ENCODE peak calls at places on chromosome 5, in six cellular contexts. X is iPS-NIHi11, E is cardiac fibroblast, S is Ammon's horn, B is mucosa of gallbladder, C is iris pigment epithelial cell. K is an unnamed sample.

GRCh38 chr5:138243794-138244193 is 30.6 kb downstream of the GFRA3 start:
- DNase-seq in B (no peak), C (no peak), S (peak; percentile 12), E (no peak), X (no peak), K (no peak)

GRCh38 chr5:108762660-108763059 is 15.0 kb downstream of the FER start:
- DNase-seq in S (peak; percentile 29), C (no peak), B (no peak), E (no peak), X (no peak), K (no peak)

GRCh38 chr5:151257731-151258715 is 5.0 kb downstream of the GM2A start:
- DNase-seq in E (no peak), C (peak; percentile 28), B (no peak), X (no peak), S (peak; percentile 55), K (no peak)

GRCh38 chr5:172548311-172548731 is 92.7 kb upstream of the NEURL1B start:
- DNase-seq in C (no peak), X (no peak), B (no peak), S (peak; percentile 65), E (no peak), K (no peak)

GRCh38 chr5:125245216-125245615 is 498.8 kb upstream of the ZNF608 start:
- DNase-seq in X (no peak), B (no peak), C (no peak), S (no peak), E (no peak), K (no peak)

GRCh38 chr5:31722111-31722510 is 83.2 kb downstream of the PDZD2 start:
- DNase-seq in B (no peak), S (no peak), C (no peak), X (no peak), E (no peak), K (no peak)

GRCh38 chr5:5295361-5295760 is 127.1 kb upstream of the ICE1 start:
- DNase-seq in E (no peak), B (no peak), C (no peak), S (peak; percentile 69), X (no peak), K (peak; percentile 91)

GRCh38 chr5:178869577-178869976 is 9.8 kb downstream of the ZNF354B start:
- DNase-seq in B (no peak), C (peak; percentile 84), X (no peak), E (peak; percentile 58), S (no peak), K (no peak)

GRCh38 chr5:92353107-92354030 is 970.3 kb upstream of the ARRDC3 start:
- DNase-seq in B (no peak), S (no peak), E (peak; percentile 11), X (no peak), C (peak; percentile 81), K (no peak)

GRCh38 chr5:177312649-177313181 is 1.0 kb upstream of the MXD3 start:
- DNase-seq in C (no peak), X (peak; percentile 42), B (no peak), E (no peak), S (no peak), K (no peak)

GRCh38 chr5:45162974-45163373 is 354.2 kb downstream of the MRPS30 start:
- DNase-seq in S (peak; percentile 5), X (no peak), E (no peak), B (no peak), C (no peak), K (no peak)

GRCh38 chr5:956941-957729 is 51.5 kb upstream of the NKD2 start:
- DNase-seq in E (peak; percentile 93), C (peak; percentile 78), S (no peak), B (peak; percentile 44), X (peak; percentile 44), K (no peak)

GRCh38 chr5:141874262-141874964 is 3.8 kb downstream of the PCDH1 start:
- DNase-seq in B (peak; percentile 61), E (no peak), C (no peak), X (no peak), S (no peak), K (no peak)

GRCh38 chr5:165616550-165617430 is 2111.4 kb downstream of the MAT2B start:
- DNase-seq in B (no peak), S (peak; percentile 16), C (peak; percentile 62), E (peak; percentile 3), X (peak; percentile 45), K (no peak)

GRCh38 chr5:24162343-24162742 is 482.4 kb downstream of the CDH10 start:
- DNase-seq in S (no peak), C (no peak), E (no peak), X (no peak), B (no peak), K (no peak)

GRCh38 chr5:62354028-62354874 is 48.2 kb downstream of the KIF2A start:
- DNase-seq in E (peak; percentile 73), B (peak; percentile 44), C (peak; percentile 73), X (no peak), S (peak; percentile 72), K (peak; percentile 30)

GRCh38 chr5:132525299-132525724 is 18.0 kb downstream of the IL5 start:
- DNase-seq in X (no peak), E (no peak), B (no peak), C (peak; percentile 17), S (no peak), K (no peak)

GRCh38 chr5:33401482-33402390 is 39.0 kb upstream of the TARS1 start:
- DNase-seq in X (no peak), C (peak; percentile 47), B (no peak), E (peak; percentile 59), S (no peak), K (no peak)

GRCh38 chr5:55324815-55325418 is 17.1 kb downstream of the MTREX start:
- DNase-seq in X (peak; percentile 21), B (no peak), S (peak; percentile 72), C (peak; percentile 62), E (peak; percentile 76), K (peak; percentile 49)

GRCh38 chr5:172835246-172836030 is 1.4 kb downstream of the ERGIC1 start:
- DNase-seq in B (no peak), X (no peak), E (no peak), C (peak; percentile 45), S (no peak), K (no peak)

GRCh38 chr5:56871755-56872154 is 37.6 kb upstream of the SETD9 start:
- DNase-seq in B (no peak), C (no peak), X (no peak), S (no peak), E (no peak), K (no peak)

GRCh38 chr5:94694671-94695070 is 76.2 kb downstream of the SLF1 start:
- DNase-seq in B (no peak), C (peak; percentile 75), S (no peak), X (no peak), E (peak; percentile 19), K (no peak)

GRCh38 chr5:32278403-32278802 is 34.3 kb downstream of the MTMR12 start:
- DNase-seq in X (no peak), C (peak; percentile 89), B (no peak), E (peak; percentile 68), S (no peak), K (no peak)

GRCh38 chr5:56003633-56004032 is 8.9 kb upstream of the IL6ST start:
- DNase-seq in C (peak; percentile 78), E (peak; percentile 78), B (no peak), S (no peak), X (no peak), K (no peak)

GRCh38 chr5:5572983-5573797 is 150.7 kb downstream of the ICE1 start:
- DNase-seq in C (no peak), X (no peak), E (no peak), B (peak; percentile 20), S (no peak), K (no peak)

GRCh38 chr5:133330956-133331355 is 279.1 kb downstream of the HSPA4 start:
- DNase-seq in B (no peak), X (no peak), E (no peak), S (no peak), C (no peak), K (no peak)

GRCh38 chr5:177131711-177132503 is 1.7 kb upstream of the NSD1 start:
- DNase-seq in B (no peak), S (peak; percentile 39), X (no peak), C (no peak), E (no peak), K (peak; percentile 37)

GRCh38 chr5:6078881-6079280 is 299.5 kb downstream of the MED10 start:
- DNase-seq in S (no peak), B (no peak), C (no peak), X (no peak), E (no peak), K (no peak)

GRCh38 chr5:89498699-89499098 is 615.7 kb upstream of the MEF2C start:
- DNase-seq in S (no peak), E (no peak), B (no peak), C (no peak), X (no peak), K (no peak)

GRCh38 chr5:33628781-33629180 is 188.0 kb downstream of the TARS1 start:
- DNase-seq in E (no peak), C (no peak), X (no peak), S (no peak), B (no peak), K (no peak)

GRCh38 chr5:31717586-31717985 is 78.7 kb downstream of the PDZD2 start:
- DNase-seq in E (no peak), B (no peak), X (no peak), S (no peak), C (no peak), K (no peak)

GRCh38 chr5:113204525-113205161 is 228.0 kb downstream of the DCP2 start:
- DNase-seq in B (peak; percentile 43), C (peak; percentile 77), X (no peak), E (peak; percentile 78), S (peak; percentile 75), K (peak; percentile 13)

GRCh38 chr5:25955337-25955736 is 1083.0 kb downstream of the CDH9 start:
- DNase-seq in C (no peak), S (peak; percentile 37), B (no peak), X (no peak), E (no peak), K (no peak)

GRCh38 chr5:149174847-149175234 is 33.5 kb downstream of the ABLIM3 start:
- DNase-seq in C (no peak), B (no peak), X (no peak), E (no peak), S (no peak), K (no peak)

GRCh38 chr5:61965074-61965473 is 340.9 kb upstream of the KIF2A start:
- DNase-seq in X (no peak), B (peak; percentile 64), E (no peak), S (no peak), C (peak; percentile 5), K (no peak)

GRCh38 chr5:62286834-62287611 is 19.0 kb upstream of the KIF2A start:
- DNase-seq in C (no peak), X (no peak), S (no peak), B (no peak), E (no peak), K (no peak)

GRCh38 chr5:122775713-122776084 is 819 bp downstream of the SNX2 start:
- DNase-seq in S (peak; percentile 46), B (no peak), X (no peak), E (peak; percentile 31), C (peak; percentile 21), K (no peak)

GRCh38 chr5:113274836-113275414 is 159.9 kb downstream of the TSSK1B start:
- DNase-seq in E (no peak), S (peak; percentile 81), B (no peak), X (peak; percentile 43), C (no peak), K (peak; percentile 77)

GRCh38 chr5:175885813-175886212 is 14.4 kb downstream of the CPLX2 start:
- DNase-seq in E (peak; percentile 3), C (peak; percentile 10), X (no peak), B (no peak), S (no peak), K (no peak)